ENCODE peak calls at places on chromosomes 6 and 20, in five cellular contexts. V is IMR-90, J is mesenchymal stem cell, Q is neuronal stem cell, F is H1. H is an unnamed sample.

GRCh38 chr6:136718486-136718885 is 73.8 kb downstream of the MAP3K5 start:
- DNase-seq in V (no peak), Q (no peak), J (no peak), F (no peak), H (no peak)

GRCh38 chr6:2684766-2685754 is 65.7 kb downstream of the MYLK4 start:
- DNase-seq in J (no peak), V (no peak), Q (no peak), F (no peak), H (no peak)

GRCh38 chr6:31441368-31442267 is 38.2 kb downstream of the MICA start:
- DNase-seq in F (peak), V (peak), Q (peak), J (peak), H (peak)

GRCh38 chr6:57267586-57268293 is 45.6 kb upstream of the RAB23 start:
- DNase-seq in V (peak), F (no peak), Q (no peak), J (peak), H (peak)

GRCh38 chr6:138004423-138005287 is 102.6 kb downstream of the PERP start:
- DNase-seq in J (peak), Q (no peak), V (peak), F (no peak), H (peak)

GRCh38 chr6:98836962-98837944 is 2.9 kb downstream of the POU3F2 start:
- DNase-seq in J (no peak), F (no peak), V (no peak), Q (peak), H (no peak)

GRCh38 chr6:150919938-150920337 is 54.4 kb downstream of the MTHFD1L start:
- DNase-seq in F (no peak), V (no peak), J (no peak), Q (no peak), H (no peak)

GRCh38 chr6:135064586-135064985 is 10.0 kb upstream of the HBS1L start:
- DNase-seq in V (no peak), J (no peak), F (no peak), Q (no peak), H (no peak)

GRCh38 chr20:8389381-8390368 is 257.6 kb downstream of the PLCB1 start:
- DNase-seq in J (peak), Q (no peak), F (no peak), V (peak), H (peak)

GRCh38 chr20:23924751-23925150 is 45.2 kb upstream of the CST5 start:
- DNase-seq in Q (no peak), V (no peak), J (no peak), F (no peak), H (no peak)

GRCh38 chr20:19889011-19889953 is 127.9 kb upstream of the NAA20 start:
- DNase-seq in F (no peak), V (peak), J (peak), Q (no peak), H (no peak)

GRCh38 chr6:154579046-154579823 is 68.8 kb upstream of the CNKSR3 start:
- DNase-seq in Q (no peak), J (no peak), F (no peak), V (no peak), H (no peak)

GRCh38 chr20:50181344-50181743 is 9.3 kb upstream of the CEBPB start:
- DNase-seq in Q (no peak), J (no peak), V (no peak), F (no peak), H (no peak)

GRCh38 chr6:56965126-56965525 is 10.2 kb downstream of the BEND6 start:
- DNase-seq in V (no peak), F (no peak), Q (no peak), J (no peak), H (no peak)

GRCh38 chr6:138677538-138677937 is 96.0 kb upstream of the CCDC28A start:
- DNase-seq in J (no peak), Q (no peak), V (no peak), F (no peak), H (no peak)

GRCh38 chr6:50824505-50824904 is 5.8 kb downstream of the TFAP2B start:
- DNase-seq in Q (no peak), V (no peak), F (no peak), J (no peak), H (no peak)

GRCh38 chr20:56285496-56285895 is 37.0 kb downstream of the MC3R start:
- DNase-seq in F (no peak), Q (no peak), J (no peak), V (no peak), H (peak)

GRCh38 chr6:2072450-2072849 is 173.0 kb downstream of the GMDS start:
- DNase-seq in F (no peak), J (no peak), Q (no peak), V (peak), H (no peak)

GRCh38 chr6:26057899-26058298 is 29.3 kb upstream of the HFE start:
- DNase-seq in F (no peak), Q (no peak), V (no peak), J (no peak), H (no peak)

GRCh38 chr20:9160760-9161159 is 91.9 kb downstream of the PLCB4 start:
- DNase-seq in V (no peak), Q (no peak), F (no peak), J (peak), H (no peak)

GRCh38 chr6:107098436-107099307 is 16.6 kb downstream of the BEND3 start:
- DNase-seq in J (no peak), Q (no peak), F (no peak), V (no peak), H (no peak)

GRCh38 chr6:151096255-151096612 is 143.5 kb upstream of the AKAP12 start:
- DNase-seq in F (no peak), V (no peak), J (no peak), Q (no peak), H (no peak)

GRCh38 chr6:107716688-107717089 is 107.4 kb downstream of the SCML4 start:
- DNase-seq in J (peak), F (no peak), V (peak), Q (no peak), H (no peak)

GRCh38 chr6:168908887-168909286 is 344.8 kb downstream of the THBS2 start:
- DNase-seq in Q (no peak), V (peak), J (no peak), F (no peak), H (peak)

GRCh38 chr20:61965606-61966491 is 99.8 kb downstream of the TAF4 start:
- DNase-seq in F (no peak), V (no peak), J (no peak), Q (no peak), H (no peak)

GRCh38 chr20:44683263-44684046 is 31.7 kb upstream of the CCN5 start:
- DNase-seq in J (peak), F (peak), Q (peak), V (peak), H (no peak)

GRCh38 chr6:56914791-56915658 is 39.9 kb upstream of the BEND6 start:
- DNase-seq in F (no peak), Q (no peak), V (no peak), J (no peak), H (peak)

GRCh38 chr6:14682821-14683220 is 563.0 kb upstream of the JARID2 start:
- DNase-seq in Q (no peak), F (no peak), V (peak), J (peak), H (peak)

GRCh38 chr6:63584566-63584965 is 12.3 kb downstream of the LOC128125822 start:
- DNase-seq in V (no peak), F (no peak), J (no peak), Q (no peak), H (no peak)

GRCh38 chr20:43667341-43668132 is 623 bp downstream of the MYBL2 start:
- DNase-seq in J (peak), Q (peak), F (no peak), V (no peak), H (no peak)

DNA sequence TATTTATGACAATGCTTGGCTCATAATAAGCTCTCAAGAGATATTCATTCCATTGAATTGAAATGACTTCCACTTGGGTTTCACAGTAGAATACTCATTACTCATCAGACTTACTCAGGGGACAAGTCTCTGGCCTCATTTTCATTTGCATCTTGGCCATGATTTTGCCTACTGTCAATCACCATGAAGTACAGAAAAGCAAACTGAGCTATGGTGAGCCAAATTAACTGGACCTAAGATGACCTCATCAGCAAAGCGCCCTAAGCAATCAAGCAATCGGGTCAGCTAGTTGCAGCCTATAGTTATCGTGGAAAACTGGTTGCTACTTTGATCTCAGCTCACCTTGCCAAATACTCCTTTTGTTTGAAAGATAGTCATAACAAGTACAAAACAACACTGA is 494.7 kb upstream of the SLC35B3 start:
- DNase-seq in J (no peak), F (no peak), Q (no peak), V (no peak), H (no peak)
- H4K91ac ChIP-seq in J (no peak), F (no peak), Q (no peak), V (no peak), H (no peak)

GRCh38 chr6:77181749-77182148 is 281.5 kb downstream of the HTR1B start:
- DNase-seq in J (no peak), F (no peak), V (no peak), Q (no peak), H (no peak)
- H3K4me3 ChIP-seq in J (no peak), F (no peak), V (no peak), Q (no peak), H (no peak)

GRCh38 chr6:91523511-91523910 is 936.6 kb upstream of the MAP3K7 start:
- DNase-seq in J (no peak), V (no peak), F (no peak), Q (no peak), H (no peak)
- H2AK5ac ChIP-seq in J (no peak), V (no peak), F (no peak), Q (no peak), H (no peak)

GRCh38 chr6:44663860-44664584 is 276.5 kb downstream of the CDC5L start:
- DNase-seq in J (no peak), F (no peak), V (no peak), Q (no peak), H (no peak)

GRCh38 chr6:44665143-44665542 is 277.6 kb downstream of the CDC5L start:
- DNase-seq in V (no peak), F (no peak), J (no peak), Q (no peak), H (peak)

GRCh38 chr6:44665683-44666082 is 278.2 kb downstream of the CDC5L start:
- DNase-seq in Q (no peak), F (no peak), V (no peak), J (no peak), H (peak)

GRCh38 chr6:44666324-44666723 is 278.8 kb downstream of the CDC5L start:
- DNase-seq in Q (no peak), F (no peak), J (no peak), V (no peak), H (no peak)

DNA sequence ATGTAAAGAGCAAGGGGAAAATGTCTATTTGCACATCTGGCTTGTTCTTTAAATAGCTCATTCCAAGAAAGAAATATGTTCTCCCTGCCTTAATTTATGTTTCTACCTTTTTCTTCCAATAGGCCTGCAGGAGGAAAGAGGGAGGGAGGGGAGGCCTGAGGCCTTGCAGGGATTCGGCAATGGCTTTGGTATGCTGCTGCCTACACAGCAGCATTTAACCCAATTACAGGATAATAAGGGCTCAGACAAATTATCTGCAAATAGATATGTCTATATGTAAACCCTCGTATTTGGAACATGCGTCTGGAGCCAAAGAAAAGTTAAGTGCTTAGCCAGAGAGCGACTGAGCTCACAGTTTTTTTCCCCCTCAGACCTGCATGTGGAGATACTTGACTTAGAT is 277.2 kb downstream of the CDC5L start:
- DNase-seq in Q (no peak), J (peak), F (no peak), V (peak), H (peak)
- H4K91ac ChIP-seq in Q (no peak), J (no peak), F (peak), V (no peak), H (peak)

DNA sequence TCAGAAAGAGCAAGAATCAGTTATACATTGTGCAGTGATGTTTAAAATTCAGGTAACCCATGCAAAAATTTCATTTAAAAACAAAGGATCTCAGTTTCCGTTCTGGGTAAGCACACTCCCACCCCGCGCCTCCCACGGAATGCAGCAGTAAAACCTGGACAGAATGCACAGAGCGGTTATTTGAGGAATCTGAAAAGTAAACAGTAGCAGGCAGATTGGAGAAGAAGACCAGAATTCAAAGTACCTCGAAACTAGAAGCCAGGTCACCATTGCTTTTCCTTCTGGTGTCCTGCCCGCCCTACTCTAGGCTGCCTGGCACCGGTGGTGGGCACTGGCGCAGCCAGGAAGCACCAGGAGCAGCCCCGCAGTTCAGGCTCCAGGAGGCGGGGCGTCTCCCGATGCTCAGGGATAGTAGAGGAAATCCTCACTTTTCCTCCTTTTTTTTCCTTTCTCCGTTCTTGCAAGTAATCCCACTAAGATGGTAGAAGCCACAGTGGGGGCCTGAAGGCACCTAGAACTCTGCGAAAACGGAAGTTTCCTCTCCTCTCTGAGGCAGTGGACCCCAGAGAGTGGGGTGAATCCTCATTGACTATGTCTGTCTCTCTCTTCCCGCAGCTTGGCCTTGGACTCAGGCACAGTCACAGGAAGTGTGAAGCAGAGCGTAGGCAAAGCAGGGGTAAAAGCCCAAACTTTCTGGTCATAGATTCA is 28.3 kb downstream of the METTL24 start:
- DNase-seq in Q (no peak), F (no peak), J (peak), V (peak), H (no peak)
- H3K4me3 ChIP-seq in Q (no peak), F (no peak), J (peak), V (no peak), H (no peak)

DNA sequence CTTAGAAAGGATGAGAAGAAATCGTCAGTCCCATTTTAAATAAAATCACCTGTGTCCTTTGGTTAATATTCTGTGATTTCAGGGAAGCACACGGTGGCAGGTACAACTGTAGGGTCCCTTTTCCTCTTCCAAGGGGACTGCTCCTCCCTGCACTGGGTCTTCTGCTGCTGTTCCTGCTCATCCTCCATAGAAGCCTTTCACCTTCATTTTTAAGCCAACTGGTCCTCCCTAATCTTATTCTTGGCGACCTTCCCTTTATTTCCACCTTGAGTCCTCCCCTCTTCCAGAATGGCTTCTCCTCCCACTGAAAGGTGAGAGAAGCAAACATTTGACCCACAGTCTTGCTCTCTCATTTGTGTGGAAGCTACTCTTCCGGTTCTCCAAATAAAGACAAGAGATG is 4.4 kb upstream of the PRDM1 start:
- DNase-seq in Q (no peak), V (no peak), F (no peak), J (no peak), H (no peak)
- H2AK5ac ChIP-seq in Q (no peak), V (peak), F (no peak), J (no peak), H (no peak)

DNA sequence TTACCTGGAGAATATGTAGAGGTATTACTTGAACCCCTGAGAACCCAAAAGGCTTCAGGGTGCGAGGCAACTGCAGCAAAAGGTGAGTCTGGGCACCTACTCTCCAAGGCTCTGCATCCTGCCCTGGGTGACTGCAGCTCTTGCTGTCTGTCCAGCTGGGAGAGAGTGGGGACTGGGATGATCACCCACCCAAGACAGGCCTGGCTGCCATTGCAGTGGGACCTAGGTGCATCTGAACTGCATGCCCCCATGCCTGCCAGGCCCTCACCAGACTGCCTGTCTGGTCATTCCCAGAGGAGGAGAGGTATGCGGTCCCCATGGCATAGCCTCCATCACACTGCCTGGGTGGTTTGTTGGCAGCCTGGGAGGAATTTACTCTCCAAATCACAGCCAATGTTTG is 563.9 kb downstream of the TFAP2A start:
- DNase-seq in Q (no peak), V (no peak), J (no peak), F (no peak), H (no peak)
- H4K91ac ChIP-seq in Q (no peak), V (no peak), J (no peak), F (no peak), H (no peak)

DNA sequence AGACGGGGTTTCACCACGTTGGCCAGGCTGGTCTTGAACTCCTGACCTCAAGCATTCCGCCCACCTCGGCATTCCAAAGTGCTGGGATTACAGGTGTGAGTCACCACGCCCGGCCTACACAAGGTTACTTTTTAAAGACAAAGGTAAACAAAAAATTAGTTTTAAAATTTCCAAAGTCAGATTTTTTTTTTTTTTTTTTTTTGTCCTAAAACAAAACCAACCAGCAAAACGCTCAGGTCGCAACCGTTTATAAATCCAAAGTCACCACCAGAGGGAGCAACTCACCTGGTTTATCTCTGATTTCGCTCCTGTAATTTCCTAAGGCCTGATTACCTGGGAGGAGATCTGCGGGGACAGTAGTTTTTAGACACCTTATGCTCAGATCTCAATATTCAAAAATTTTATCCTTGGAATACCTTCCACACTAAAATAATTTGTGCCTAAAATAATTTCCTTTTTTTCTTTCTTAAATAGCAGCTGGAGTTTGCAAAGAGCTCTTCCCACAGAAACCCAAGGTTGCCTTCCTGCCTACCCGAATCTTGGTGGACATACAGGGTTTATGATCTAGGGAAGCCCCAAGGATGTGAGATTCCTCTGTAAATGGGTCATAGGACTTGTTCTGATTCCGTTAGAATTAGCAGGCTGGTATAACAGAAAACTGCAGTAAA is 19.8 kb upstream of the TREM1 start:
- DNase-seq in Q (peak), F (no peak), V (peak), J (peak), H (peak)
- H3K4me3 ChIP-seq in Q (no peak), F (no peak), V (no peak), J (no peak), H (no peak)

GRCh38 chr6:130994319-130995097 is 68.5 kb downstream of the EPB41L2 start:
- DNase-seq in F (no peak), V (no peak), J (no peak), Q (no peak), H (no peak)
- H2AK5ac ChIP-seq in F (peak), V (no peak), J (no peak), Q (no peak), H (no peak)

GRCh38 chr6:166469426-166469961 is 86.8 kb upstream of the MPC1 start:
- DNase-seq in F (no peak), Q (no peak), J (no peak), V (no peak), H (no peak)
- H4K91ac ChIP-seq in F (no peak), Q (no peak), J (no peak), V (no peak), H (no peak)